ENCODE peak calls at places on chromosomes 16 and 17, in eight cellular contexts. N, W, C, S, V, U, E and O are unnamed samples. For H3K36me3 and H3K4me1, the result is how much of the 10 kb centered on the place peaks cover.

GRCh38 chr17:31586946-31587345 is 195.5 kb downstream of the RAB11FIP4 start:
- DNase-seq in U (no peak), C (no peak), N (no peak), W (no peak), V (no peak), S (no peak), E (no peak), O (no peak)

GRCh38 chr16:78916928-78917545 is 683.5 kb downstream of the MAF start:
- DNase-seq in C (no peak), S (no peak), E (no peak), W (no peak), V (no peak), U (no peak), N (no peak), O (no peak)

GRCh38 chr16:12017583-12017982 is 41.0 kb downstream of the SNX29 start:
- DNase-seq in U (no peak), W (no peak), V (no peak), N (no peak), E (no peak), C (no peak), S (no peak), O (no peak)

GRCh38 chr17:16363749-16364536 is 10.7 kb upstream of the CENPV start:
- DNase-seq in S (peak), C (peak), W (peak), U (peak), V (peak), E (peak), N (peak), O (peak)

GRCh38 chr17:41527076-41528023 is 758 bp downstream of the KRT19 start:
- DNase-seq in V (no peak), E (peak), N (peak), U (no peak), W (no peak), S (no peak), C (peak), O (peak)

GRCh38 chr16:929674-930073 is 41.1 kb downstream of the LMF1 start:
- DNase-seq in N (peak), C (no peak), W (peak), V (no peak), S (no peak), U (no peak), E (no peak), O (no peak)

GRCh38 chr17:40615295-40615988 is 32.2 kb downstream of the SMARCE1 start:
- DNase-seq in C (peak), W (peak), E (peak), S (peak), N (peak), V (no peak), U (peak), O (peak)

GRCh38 chr16:87948119-87948545 is 3.1 kb upstream of the BANP start:
- DNase-seq in U (peak), N (no peak), C (no peak), V (no peak), E (no peak), S (no peak), W (no peak), O (no peak)

GRCh38 chr17:45578516-45579455 is 88.3 kb upstream of the PLEKHM1 start:
- DNase-seq in U (no peak), N (no peak), W (no peak), V (no peak), E (no peak), S (no peak), C (no peak), O (no peak)

GRCh38 chr17:21522755-21523154 is 146.6 kb downstream of the KCNJ12 start:
- DNase-seq in E (no peak), W (no peak), U (no peak), S (no peak), V (no peak), C (no peak), N (no peak), O (no peak)

GRCh38 chr16:57617604-57618111 is 10.8 kb upstream of the ADGRG1 start:
- DNase-seq in N (no peak), E (no peak), U (no peak), C (peak), S (no peak), V (peak), W (peak), O (no peak)

GRCh38 chr17:41799366-41799765 is 12.4 kb downstream of the P3H4 start:
- DNase-seq in N (no peak), W (no peak), C (no peak), S (no peak), U (no peak), V (no peak), E (no peak), O (no peak)

GRCh38 chr16:477287-477686 is 50.2 kb upstream of the CAPN15 start:
- DNase-seq in C (no peak), V (no peak), N (no peak), S (peak), W (no peak), U (no peak), E (no peak), O (no peak)

GRCh38 chr17:1495265-1495664 is 2.8 kb upstream of the MYO1C start:
- DNase-seq in W (no peak), S (peak), C (no peak), N (no peak), U (no peak), V (peak), E (no peak), O (no peak)

GRCh38 chr16:71626858-71627213 is 852 bp downstream of the MARVELD3 start:
- DNase-seq in E (peak), S (no peak), N (peak), V (peak), W (no peak), C (peak), U (no peak), O (no peak)

GRCh38 chr17:77106874-77107358 is 33.9 kb upstream of the SEC14L1 start:
- DNase-seq in V (no peak), N (no peak), S (no peak), U (peak), E (peak), C (no peak), W (no peak), O (no peak)

GRCh38 chr17:44108440-44109311 is 14.8 kb downstream of the HDAC5 start:
- DNase-seq in N (peak), E (no peak), W (peak), U (no peak), C (peak), S (peak), V (peak), O (peak)

GRCh38 chr17:21166599-21167265 is 40.0 kb downstream of the DHRS7B start:
- DNase-seq in N (no peak), U (no peak), S (no peak), V (no peak), E (no peak), W (no peak), C (no peak), O (no peak)

GRCh38 chr16:1825381-1825863 is 1.2 kb downstream of the HAGH start:
- DNase-seq in C (peak), V (no peak), N (peak), W (no peak), U (no peak), E (no peak), S (no peak), O (no peak)

GRCh38 chr17:75499313-75500022 is 15.9 kb downstream of the CASKIN2 start:
- DNase-seq in U (no peak), E (no peak), W (no peak), N (no peak), V (no peak), S (peak), C (no peak), O (no peak)
- H3K36me3 ChIP-seq in U (under half), E (under half), W (under half), N (under half), V (half or more), S (half or more), C (under half), O (under half)

GRCh38 chr17:70053241-70054234 is 21.5 kb upstream of the KCNJ16 start:
- DNase-seq in W (no peak), N (no peak), S (no peak), C (no peak), U (no peak), V (no peak), E (no peak), O (no peak)
- H3K4me1 ChIP-seq in W (under half), N (under half), S (under half), C (under half), U (under half), V (under half), E (under half), O (under half)

GRCh38 chr16:16019488-16019887 is 70.1 kb downstream of the ABCC1 start:
- DNase-seq in E (no peak), W (no peak), S (no peak), C (no peak), V (peak), N (no peak), U (no peak), O (no peak)
- H3K36me3 ChIP-seq in E (under half), W (half or more), S (half or more), C (under half), V (under half), N (under half), U (half or more), O (under half)

DNA sequence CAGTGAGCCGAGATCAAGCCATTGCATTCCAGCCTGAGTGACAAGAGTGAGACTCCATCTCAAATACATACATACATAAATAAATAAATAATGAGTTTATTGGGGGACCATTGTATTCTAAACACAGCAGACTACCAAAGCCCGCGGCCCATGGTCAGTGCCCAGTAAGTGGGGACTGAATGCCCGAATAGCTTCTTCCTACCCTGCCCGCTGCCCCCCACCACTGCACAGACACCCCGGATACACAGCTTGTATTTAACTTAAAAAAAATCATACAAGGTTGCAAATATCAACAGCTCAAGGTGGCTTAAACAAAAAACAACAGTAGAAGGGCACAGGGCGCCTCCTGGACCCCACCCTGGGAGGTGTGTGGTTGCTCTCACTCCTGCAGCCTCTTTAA is 22.6 kb upstream of the TLK2 start:
- DNase-seq in N (no peak), S (no peak), W (no peak), C (no peak), V (no peak), E (no peak), U (no peak), O (no peak)
- H3K4me1 ChIP-seq in N (under half), S (under half), W (under half), C (under half), V (under half), E (under half), U (under half), O (under half)